ENCODE peak calls at places on chromosomes 1 and 21, in six cellular contexts. G, T, W, U, I and F are unnamed samples.

GRCh38 chr1:7853341-7854026 is 619 bp upstream of the UTS2 start:
- DNase-seq in G (no peak), T (no peak), W (no peak), U (no peak), I (no peak), F (no peak)

GRCh38 chr1:72366473-72366872 is 84.1 kb upstream of the NEGR1 start:
- DNase-seq in G (no peak), T (no peak), W (no peak), U (no peak), I (no peak), F (no peak)

GRCh38 chr21:40176732-40177131 is 309.5 kb downstream of the PCP4 start:
- DNase-seq in G (no peak), T (no peak), W (no peak), U (no peak), I (no peak), F (no peak)

GRCh38 chr1:230798491-230798890 is 51.3 kb downstream of the CAPN9 start:
- DNase-seq in G (no peak), T (peak; percentile 7), W (no peak), U (no peak), I (no peak), F (no peak)

GRCh38 chr1:51776408-51776807 is 102.1 kb downstream of the NRDC start:
- DNase-seq in G (no peak), T (no peak), W (no peak), U (peak; percentile 30), I (no peak), F (no peak)

GRCh38 chr1:3341236-3341994 is 113.0 kb upstream of the ARHGEF16 start:
- DNase-seq in G (no peak), T (no peak), W (no peak), U (no peak), I (no peak), F (no peak)

GRCh38 chr1:116850436-116850835 is 59.3 kb upstream of the PTGFRN start:
- DNase-seq in G (no peak), T (no peak), W (no peak), U (no peak), I (no peak), F (no peak)

GRCh38 chr1:118649406-118649805 is 338.7 kb downstream of the TBX15 start:
- DNase-seq in G (no peak), T (no peak), W (no peak), U (no peak), I (no peak), F (no peak)

GRCh38 chr1:224300346-224300745 is 29.6 kb downstream of the NVL start:
- DNase-seq in G (no peak), T (no peak), W (no peak), U (no peak), I (peak; percentile 31), F (no peak)

GRCh38 chr1:204102719-204103118 is 29.8 kb downstream of the SOX13 start:
- DNase-seq in G (no peak), T (no peak), W (no peak), U (no peak), I (no peak), F (no peak)

GRCh38 chr1:75797273-75797588 is 549 bp downstream of the MSH4 start:
- DNase-seq in G (no peak), T (no peak), W (no peak), U (no peak), I (no peak), F (no peak)

GRCh38 chr21:36347962-36348328 is 27.9 kb downstream of the MORC3 start:
- DNase-seq in G (no peak), T (no peak), W (no peak), U (no peak), I (no peak), F (no peak)

GRCh38 chr1:42259059-42259738 is 75.8 kb downstream of the FOXJ3 start:
- DNase-seq in G (no peak), T (no peak), W (no peak), U (peak; percentile 24), I (no peak), F (no peak)

GRCh38 chr1:23168079-23168461 is 586 bp downstream of the LUZP1 start:
- DNase-seq in G (peak; percentile 70), T (peak; percentile 12), W (peak; percentile 25), U (peak; percentile 49), I (no peak), F (peak; percentile 32)